ENCODE peak calls at places on chromosomes 2 and 18, in six cellular contexts. Q is EL, U is memory B cell, Z is glomerular endothelial cell, A is NCI-H510A treated with DMSO at 0.1 percent for 48 hours, K is skeletal muscle cell. X is an unnamed sample.

GRCh38 chr18:13684546-13684945 is 41.8 kb downstream of the FAM210A start:
- DNase-seq in Q (no peak), U (no peak), Z (no peak), A (no peak), K (no peak), X (no peak)

GRCh38 chr2:118643286-118643685 is 204.2 kb downstream of the EN1 start:
- DNase-seq in Q (no peak), U (no peak), Z (no peak), A (no peak), K (no peak), X (no peak)

GRCh38 chr2:1010373-1011017 is 59.8 kb downstream of the SNTG2 start:
- DNase-seq in Q (no peak), U (no peak), Z (no peak), A (peak), K (no peak), X (no peak)

GRCh38 chr2:68045337-68045736 is 17.5 kb downstream of the C1D start:
- DNase-seq in Q (peak), U (no peak), Z (no peak), A (no peak), K (no peak), X (no peak)

GRCh38 chr2:111632661-111633060 is 251.3 kb downstream of the ANAPC1 start:
- DNase-seq in Q (no peak), U (no peak), Z (no peak), A (no peak), K (no peak), X (no peak)

GRCh38 chr2:84980263-84980983 is 9.5 kb downstream of the KCMF1 start:
- DNase-seq in Q (no peak), U (no peak), Z (no peak), A (no peak), K (no peak), X (no peak)

GRCh38 chr18:37634516-37634915 is 68.9 kb upstream of the CELF4 start:
- DNase-seq in Q (no peak), U (no peak), Z (no peak), A (no peak), K (no peak), X (no peak)

GRCh38 chr2:175180701-175181103 is 808 bp downstream of the ATP5MC3 start:
- DNase-seq in Q (peak), U (peak), Z (no peak), A (peak), K (no peak), X (no peak)

GRCh38 chr2:171667041-171667440 is 20.2 kb upstream of the DYNC1I2 start:
- DNase-seq in Q (no peak), U (no peak), Z (no peak), A (no peak), K (no peak), X (no peak)

GRCh38 chr2:71609958-71610357 is 156.6 kb downstream of the DYSF start:
- DNase-seq in Q (peak), U (no peak), Z (no peak), A (no peak), K (peak), X (no peak)

GRCh38 chr2:235201796-235202195 is 250.0 kb downstream of the SH3BP4 start:
- DNase-seq in Q (no peak), U (no peak), Z (no peak), A (no peak), K (peak), X (no peak)

GRCh38 chr2:39851251-39851650 is 72.2 kb upstream of the THUMPD2 start:
- DNase-seq in Q (no peak), U (no peak), Z (no peak), A (no peak), K (no peak), X (no peak)

GRCh38 chr2:120675460-120676130 is 60.1 kb upstream of the GLI2 start:
- DNase-seq in Q (peak), U (peak), Z (no peak), A (peak), K (no peak), X (peak)

GRCh38 chr2:173715483-173715882 is 249.7 kb downstream of the SP3 start:
- DNase-seq in Q (no peak), U (no peak), Z (no peak), A (peak), K (no peak), X (no peak)

GRCh38 chr2:238564286-238564920 is 137.7 kb downstream of the ASB1 start:
- DNase-seq in Q (no peak), U (no peak), Z (no peak), A (no peak), K (no peak), X (no peak)

GRCh38 chr2:239025951-239026461 is 178.1 kb downstream of the TWIST2 start:
- DNase-seq in Q (no peak), U (no peak), Z (no peak), A (no peak), K (no peak), X (no peak)

GRCh38 chr2:39838589-39838988 is 59.5 kb upstream of the THUMPD2 start:
- DNase-seq in Q (no peak), U (no peak), Z (no peak), A (no peak), K (no peak), X (no peak)

GRCh38 chr2:236783417-236784020 is 213.9 kb downstream of the ACKR3 start:
- DNase-seq in Q (no peak), U (no peak), Z (no peak), A (no peak), K (no peak), X (no peak)

GRCh38 chr18:12434541-12434929 is 26.8 kb downstream of the PRELID3A start:
- DNase-seq in Q (no peak), U (no peak), Z (no peak), A (no peak), K (no peak), X (no peak)

GRCh38 chr18:68854786-68855391 is 57.0 kb downstream of the CCDC102B start:
- DNase-seq in Q (no peak), U (no peak), Z (no peak), A (no peak), K (no peak), X (no peak)

GRCh38 chr18:35024196-35024595 is 17.0 kb upstream of the MAPRE2 start:
- DNase-seq in Q (no peak), U (no peak), Z (no peak), A (no peak), K (no peak), X (no peak)